ENCODE peak calls at places on chromosomes 11 and 22, in nine cellular contexts. One of them, this sample, is unnamed.

GRCh38 chr11:44987506-44987905 is 36.8 kb upstream of the TP53I11 start:
- DNase-seq in Jurkat, Clone E6-1: no peak
- DNase-seq in posterior vena cava: peak
- DNase-seq in KG1: no peak
- DNase-seq in ELR: no peak
- DNase-seq in SK-MEL-5: no peak
- DNase-seq in left ventricle myocardium inferior: no peak
- DNase-seq in mucosa of gallbladder: no peak
- DNase-seq in activated effector memory CD4-positive, alpha-beta T cell treated with anti-CD3 and anti-CD28 coated beads, Interleukin-2, amount 50 U/mL, for 16 hours: peak
- DNase-seq in this sample: no peak

GRCh38 chr11:119529936-119530335 is 107.0 kb upstream of the THY1 start:
- DNase-seq in mucosa of gallbladder: no peak
- DNase-seq in posterior vena cava: peak
- DNase-seq in Jurkat, Clone E6-1: no peak
- DNase-seq in KG1: no peak
- DNase-seq in ELR: no peak
- DNase-seq in SK-MEL-5: no peak
- DNase-seq in activated effector memory CD4-positive, alpha-beta T cell treated with anti-CD3 and anti-CD28 coated beads, Interleukin-2, amount 50 U/mL, for 16 hours: no peak
- DNase-seq in left ventricle myocardium inferior: no peak
- DNase-seq in this sample: no peak

GRCh38 chr11:115939726-115940421 is 435.7 kb upstream of the CADM1 start:
- DNase-seq in left ventricle myocardium inferior: no peak
- DNase-seq in ELR: no peak
- DNase-seq in activated effector memory CD4-positive, alpha-beta T cell treated with anti-CD3 and anti-CD28 coated beads, Interleukin-2, amount 50 U/mL, for 16 hours: no peak
- DNase-seq in posterior vena cava: no peak
- DNase-seq in SK-MEL-5: no peak
- DNase-seq in KG1: no peak
- DNase-seq in Jurkat, Clone E6-1: peak
- DNase-seq in mucosa of gallbladder: no peak
- DNase-seq in this sample: no peak

GRCh38 chr11:78132475-78132874 is 7.0 kb downstream of the ALG8 start:
- DNase-seq in left ventricle myocardium inferior: no peak
- DNase-seq in SK-MEL-5: no peak
- DNase-seq in KG1: no peak
- DNase-seq in ELR: no peak
- DNase-seq in activated effector memory CD4-positive, alpha-beta T cell treated with anti-CD3 and anti-CD28 coated beads, Interleukin-2, amount 50 U/mL, for 16 hours: no peak
- DNase-seq in Jurkat, Clone E6-1: no peak
- DNase-seq in posterior vena cava: no peak
- DNase-seq in mucosa of gallbladder: no peak
- DNase-seq in this sample: no peak

GRCh38 chr11:66846671-66847091 is 3.4 kb downstream of the RCE1 start:
- DNase-seq in posterior vena cava: no peak
- DNase-seq in activated effector memory CD4-positive, alpha-beta T cell treated with anti-CD3 and anti-CD28 coated beads, Interleukin-2, amount 50 U/mL, for 16 hours: no peak
- DNase-seq in SK-MEL-5: no peak
- DNase-seq in Jurkat, Clone E6-1: no peak
- DNase-seq in left ventricle myocardium inferior: no peak
- DNase-seq in KG1: no peak
- DNase-seq in ELR: peak
- DNase-seq in mucosa of gallbladder: no peak
- DNase-seq in this sample: no peak

GRCh38 chr11:102323542-102324261 is 6.4 kb downstream of the BIRC3 start:
- DNase-seq in SK-MEL-5: no peak
- DNase-seq in posterior vena cava: no peak
- DNase-seq in Jurkat, Clone E6-1: no peak
- DNase-seq in activated effector memory CD4-positive, alpha-beta T cell treated with anti-CD3 and anti-CD28 coated beads, Interleukin-2, amount 50 U/mL, for 16 hours: no peak
- DNase-seq in mucosa of gallbladder: no peak
- DNase-seq in left ventricle myocardium inferior: no peak
- DNase-seq in ELR: peak
- DNase-seq in KG1: no peak
- DNase-seq in this sample: peak

GRCh38 chr11:63779044-63779443 is 10.5 kb upstream of the ZFTA start:
- DNase-seq in SK-MEL-5: peak
- DNase-seq in ELR: no peak
- DNase-seq in left ventricle myocardium inferior: no peak
- DNase-seq in Jurkat, Clone E6-1: no peak
- DNase-seq in activated effector memory CD4-positive, alpha-beta T cell treated with anti-CD3 and anti-CD28 coated beads, Interleukin-2, amount 50 U/mL, for 16 hours: no peak
- DNase-seq in mucosa of gallbladder: no peak
- DNase-seq in posterior vena cava: no peak
- DNase-seq in KG1: no peak
- DNase-seq in this sample: no peak

GRCh38 chr22:41288245-41288946 is 2.4 kb upstream of the RANGAP1 start:
- DNase-seq in KG1: no peak
- DNase-seq in mucosa of gallbladder: peak
- DNase-seq in ELR: peak
- DNase-seq in Jurkat, Clone E6-1: no peak
- DNase-seq in posterior vena cava: no peak
- DNase-seq in activated effector memory CD4-positive, alpha-beta T cell treated with anti-CD3 and anti-CD28 coated beads, Interleukin-2, amount 50 U/mL, for 16 hours: no peak
- DNase-seq in left ventricle myocardium inferior: no peak
- DNase-seq in SK-MEL-5: no peak
- DNase-seq in this sample: peak

GRCh38 chr11:9748361-9748970 is 84.6 kb downstream of the SWAP70 start:
- DNase-seq in left ventricle myocardium inferior: no peak
- DNase-seq in ELR: peak
- DNase-seq in mucosa of gallbladder: peak
- DNase-seq in SK-MEL-5: peak
- DNase-seq in posterior vena cava: no peak
- DNase-seq in Jurkat, Clone E6-1: peak
- DNase-seq in activated effector memory CD4-positive, alpha-beta T cell treated with anti-CD3 and anti-CD28 coated beads, Interleukin-2, amount 50 U/mL, for 16 hours: peak
- DNase-seq in KG1: peak
- DNase-seq in this sample: peak

GRCh38 chr11:70504246-70505020 is 106.1 kb downstream of the CTTN start:
- DNase-seq in SK-MEL-5: no peak
- DNase-seq in posterior vena cava: peak
- DNase-seq in KG1: no peak
- DNase-seq in Jurkat, Clone E6-1: no peak
- DNase-seq in activated effector memory CD4-positive, alpha-beta T cell treated with anti-CD3 and anti-CD28 coated beads, Interleukin-2, amount 50 U/mL, for 16 hours: no peak
- DNase-seq in left ventricle myocardium inferior: peak
- DNase-seq in mucosa of gallbladder: no peak
- DNase-seq in ELR: no peak
- DNase-seq in this sample: no peak

GRCh38 chr11:35622070-35622469 is 3.8 kb downstream of the FJX1 start:
- DNase-seq in mucosa of gallbladder: no peak
- DNase-seq in SK-MEL-5: no peak
- DNase-seq in KG1: no peak
- DNase-seq in left ventricle myocardium inferior: no peak
- DNase-seq in posterior vena cava: no peak
- DNase-seq in ELR: peak
- DNase-seq in Jurkat, Clone E6-1: no peak
- DNase-seq in activated effector memory CD4-positive, alpha-beta T cell treated with anti-CD3 and anti-CD28 coated beads, Interleukin-2, amount 50 U/mL, for 16 hours: no peak
- DNase-seq in this sample: peak

GRCh38 chr11:82722236-82722635 is 11.4 kb downstream of the FAM181B start:
- DNase-seq in Jurkat, Clone E6-1: no peak
- DNase-seq in left ventricle myocardium inferior: no peak
- DNase-seq in mucosa of gallbladder: no peak
- DNase-seq in posterior vena cava: no peak
- DNase-seq in KG1: no peak
- DNase-seq in SK-MEL-5: no peak
- DNase-seq in activated effector memory CD4-positive, alpha-beta T cell treated with anti-CD3 and anti-CD28 coated beads, Interleukin-2, amount 50 U/mL, for 16 hours: no peak
- DNase-seq in ELR: no peak
- DNase-seq in this sample: no peak

GRCh38 chr11:34284836-34285235 is 73.0 kb downstream of the ABTB2 start:
- DNase-seq in ELR: no peak
- DNase-seq in Jurkat, Clone E6-1: no peak
- DNase-seq in KG1: no peak
- DNase-seq in mucosa of gallbladder: no peak
- DNase-seq in left ventricle myocardium inferior: no peak
- DNase-seq in activated effector memory CD4-positive, alpha-beta T cell treated with anti-CD3 and anti-CD28 coated beads, Interleukin-2, amount 50 U/mL, for 16 hours: no peak
- DNase-seq in SK-MEL-5: no peak
- DNase-seq in posterior vena cava: no peak
- DNase-seq in this sample: no peak

GRCh38 chr11:47571012-47571729 is 5.8 kb downstream of the PTPMT1 start:
- DNase-seq in left ventricle myocardium inferior: no peak
- DNase-seq in Jurkat, Clone E6-1: no peak
- DNase-seq in mucosa of gallbladder: no peak
- DNase-seq in KG1: no peak
- DNase-seq in ELR: no peak
- DNase-seq in activated effector memory CD4-positive, alpha-beta T cell treated with anti-CD3 and anti-CD28 coated beads, Interleukin-2, amount 50 U/mL, for 16 hours: no peak
- DNase-seq in posterior vena cava: no peak
- DNase-seq in SK-MEL-5: no peak
- DNase-seq in this sample: no peak

GRCh38 chr22:23137905-23138520 is 3.8 kb downstream of the RSPH14 start:
- DNase-seq in left ventricle myocardium inferior: no peak
- DNase-seq in posterior vena cava: no peak
- DNase-seq in mucosa of gallbladder: peak
- DNase-seq in ELR: no peak
- DNase-seq in Jurkat, Clone E6-1: peak
- DNase-seq in SK-MEL-5: no peak
- DNase-seq in KG1: peak
- DNase-seq in activated effector memory CD4-positive, alpha-beta T cell treated with anti-CD3 and anti-CD28 coated beads, Interleukin-2, amount 50 U/mL, for 16 hours: peak
- DNase-seq in this sample: peak

GRCh38 chr11:116416852-116417251 is 355.9 kb downstream of the BUD13 start:
- DNase-seq in ELR: no peak
- DNase-seq in mucosa of gallbladder: no peak
- DNase-seq in SK-MEL-5: no peak
- DNase-seq in activated effector memory CD4-positive, alpha-beta T cell treated with anti-CD3 and anti-CD28 coated beads, Interleukin-2, amount 50 U/mL, for 16 hours: no peak
- DNase-seq in Jurkat, Clone E6-1: no peak
- DNase-seq in KG1: no peak
- DNase-seq in left ventricle myocardium inferior: no peak
- DNase-seq in posterior vena cava: peak
- DNase-seq in this sample: no peak

GRCh38 chr11:84396521-84396920 is 1110.4 kb upstream of the CCDC90B start:
- DNase-seq in mucosa of gallbladder: no peak
- DNase-seq in ELR: no peak
- DNase-seq in Jurkat, Clone E6-1: no peak
- DNase-seq in posterior vena cava: no peak
- DNase-seq in SK-MEL-5: no peak
- DNase-seq in KG1: no peak
- DNase-seq in activated effector memory CD4-positive, alpha-beta T cell treated with anti-CD3 and anti-CD28 coated beads, Interleukin-2, amount 50 U/mL, for 16 hours: no peak
- DNase-seq in left ventricle myocardium inferior: no peak
- DNase-seq in this sample: no peak

GRCh38 chr11:70191495-70192140 is 11.5 kb upstream of the FADD start:
- DNase-seq in ELR: peak
- DNase-seq in Jurkat, Clone E6-1: no peak
- DNase-seq in left ventricle myocardium inferior: peak
- DNase-seq in KG1: peak
- DNase-seq in SK-MEL-5: peak
- DNase-seq in activated effector memory CD4-positive, alpha-beta T cell treated with anti-CD3 and anti-CD28 coated beads, Interleukin-2, amount 50 U/mL, for 16 hours: peak
- DNase-seq in posterior vena cava: peak
- DNase-seq in mucosa of gallbladder: peak
- DNase-seq in this sample: peak

GRCh38 chr22:22720201-22720723 is 75.8 kb downstream of the GGTLC2 start:
- DNase-seq in mucosa of gallbladder: peak
- DNase-seq in activated effector memory CD4-positive, alpha-beta T cell treated with anti-CD3 and anti-CD28 coated beads, Interleukin-2, amount 50 U/mL, for 16 hours: peak
- DNase-seq in Jurkat, Clone E6-1: peak
- DNase-seq in posterior vena cava: no peak
- DNase-seq in KG1: peak
- DNase-seq in ELR: peak
- DNase-seq in left ventricle myocardium inferior: no peak
- DNase-seq in SK-MEL-5: peak
- DNase-seq in this sample: peak

GRCh38 chr11:46450846-46451470 is 59.4 kb upstream of the CHRM4 start:
- DNase-seq in left ventricle myocardium inferior: no peak
- DNase-seq in Jurkat, Clone E6-1: no peak
- DNase-seq in ELR: no peak
- DNase-seq in activated effector memory CD4-positive, alpha-beta T cell treated with anti-CD3 and anti-CD28 coated beads, Interleukin-2, amount 50 U/mL, for 16 hours: no peak
- DNase-seq in KG1: no peak
- DNase-seq in posterior vena cava: no peak
- DNase-seq in SK-MEL-5: no peak
- DNase-seq in mucosa of gallbladder: no peak
- DNase-seq in this sample: no peak

GRCh38 chr11:32562839-32563599 is 20.6 kb upstream of the EIF3M start:
- DNase-seq in SK-MEL-5: no peak
- DNase-seq in posterior vena cava: no peak
- DNase-seq in mucosa of gallbladder: no peak
- DNase-seq in KG1: no peak
- DNase-seq in Jurkat, Clone E6-1: no peak
- DNase-seq in left ventricle myocardium inferior: no peak
- DNase-seq in ELR: no peak
- DNase-seq in activated effector memory CD4-positive, alpha-beta T cell treated with anti-CD3 and anti-CD28 coated beads, Interleukin-2, amount 50 U/mL, for 16 hours: no peak
- DNase-seq in this sample: no peak

GRCh38 chr22:48832592-48832991 is 995.1 kb downstream of the BRD1 start:
- DNase-seq in posterior vena cava: no peak
- DNase-seq in ELR: no peak
- DNase-seq in left ventricle myocardium inferior: no peak
- DNase-seq in mucosa of gallbladder: no peak
- DNase-seq in activated effector memory CD4-positive, alpha-beta T cell treated with anti-CD3 and anti-CD28 coated beads, Interleukin-2, amount 50 U/mL, for 16 hours: peak
- DNase-seq in KG1: no peak
- DNase-seq in Jurkat, Clone E6-1: no peak
- DNase-seq in SK-MEL-5: no peak
- DNase-seq in this sample: no peak

GRCh38 chr22:26053737-26054316 is 115.4 kb upstream of the SEZ6L start:
- DNase-seq in mucosa of gallbladder: no peak
- DNase-seq in ELR: no peak
- DNase-seq in KG1: no peak
- DNase-seq in Jurkat, Clone E6-1: no peak
- DNase-seq in posterior vena cava: no peak
- DNase-seq in activated effector memory CD4-positive, alpha-beta T cell treated with anti-CD3 and anti-CD28 coated beads, Interleukin-2, amount 50 U/mL, for 16 hours: no peak
- DNase-seq in SK-MEL-5: no peak
- DNase-seq in left ventricle myocardium inferior: no peak
- DNase-seq in this sample: no peak

GRCh38 chr11:30131535-30131934 is 99.3 kb upstream of the FSHB start:
- DNase-seq in mucosa of gallbladder: no peak
- DNase-seq in left ventricle myocardium inferior: no peak
- DNase-seq in activated effector memory CD4-positive, alpha-beta T cell treated with anti-CD3 and anti-CD28 coated beads, Interleukin-2, amount 50 U/mL, for 16 hours: no peak
- DNase-seq in KG1: no peak
- DNase-seq in SK-MEL-5: peak
- DNase-seq in posterior vena cava: no peak
- DNase-seq in ELR: no peak
- DNase-seq in Jurkat, Clone E6-1: no peak
- DNase-seq in this sample: no peak

GRCh38 chr22:46951973-46952372 is 189.5 kb downstream of the TBC1D22A start:
- DNase-seq in Jurkat, Clone E6-1: no peak
- DNase-seq in mucosa of gallbladder: no peak
- DNase-seq in posterior vena cava: no peak
- DNase-seq in left ventricle myocardium inferior: no peak
- DNase-seq in KG1: no peak
- DNase-seq in activated effector memory CD4-positive, alpha-beta T cell treated with anti-CD3 and anti-CD28 coated beads, Interleukin-2, amount 50 U/mL, for 16 hours: no peak
- DNase-seq in SK-MEL-5: no peak
- DNase-seq in ELR: no peak
- DNase-seq in this sample: no peak